ENCODE peak calls at places on chromosomes 4 and X, in eight cellular contexts. F is AG08396, A is GM19239, N is transverse colon, P is astrocyte of the spinal cord, H is C1 segment of cervical spinal cord, J is glutamatergic neuron, B is cardiac fibroblast. U is an unnamed sample.

GRCh38 chr4:39308576-39308975 is 57.6 kb downstream of the RFC1 start:
- DNase-seq in P (no peak), N (no peak), A (no peak), H (no peak), J (no peak), F (no peak), B (peak), U (no peak)

GRCh38 chr4:94828882-94829281 is 71.1 kb downstream of the BMPR1B start:
- DNase-seq in H (no peak), F (no peak), J (no peak), P (no peak), A (no peak), B (no peak), N (no peak), U (no peak)

GRCh38 chrX:50067435-50068292 is 133.1 kb downstream of the AKAP4 start:
- DNase-seq in F (peak), A (no peak), B (peak), P (peak), N (peak), H (no peak), J (peak), U (no peak)

GRCh38 chr4:83582289-83582756 is 46.4 kb downstream of the GPAT3 start:
- DNase-seq in F (peak), P (peak), J (no peak), N (peak), H (no peak), A (no peak), B (peak), U (no peak)

GRCh38 chrX:39855748-39856129 is 242.0 kb downstream of the BCOR start:
- DNase-seq in N (peak), H (no peak), P (no peak), F (peak), B (peak), A (no peak), J (no peak), U (no peak)

GRCh38 chr4:23889814-23890269 is at the start of gene PPARGC1A:
- DNase-seq in J (no peak), P (peak), H (no peak), F (peak), N (peak), B (peak), A (no peak), U (peak)

GRCh38 chr4:176013466-176014247 is 52.0 kb upstream of the WDR17 start:
- DNase-seq in H (no peak), J (no peak), A (no peak), B (no peak), P (no peak), F (no peak), N (no peak), U (no peak)

GRCh38 chrX:1443496-1444075 is 9.1 kb downstream of the ASMTL start:
- DNase-seq in B (no peak), A (no peak), N (no peak), F (no peak), P (no peak), H (no peak), J (no peak), U (no peak)

GRCh38 chr4:144174401-144175067 is 34.0 kb upstream of the GYPA start:
- DNase-seq in F (peak), H (no peak), A (peak), P (peak), J (no peak), N (no peak), B (peak), U (peak)

GRCh38 chrX:72297953-72298730 is 7.6 kb downstream of the CITED1 start:
- DNase-seq in A (no peak), B (peak), N (no peak), P (no peak), F (no peak), H (no peak), J (no peak), U (no peak)

GRCh38 chr4:85498068-85498733 is 23.3 kb downstream of the ARHGAP24 start:
- DNase-seq in B (peak), P (peak), F (peak), J (no peak), H (no peak), A (no peak), N (peak), U (no peak)